ENCODE peak calls at places on chromosomes 12 and 14, in five cellular contexts. One of them, this sample, is unnamed.

GRCh38 chr12:130053641-130054040 is 108.6 kb upstream of the FZD10 start:
- DNase-seq in trophoblast cell: no peak
- DNase-seq in H9: peak; percentile 67
- DNase-seq in mesendoderm: peak; percentile 46
- DNase-seq in neuronal stem cell: peak; percentile 33
- DNase-seq in this sample: no peak

GRCh38 chr12:105279460-105280056 is 43.6 kb upstream of the APPL2 start:
- DNase-seq in trophoblast cell: peak; percentile 74
- DNase-seq in H9: peak; percentile 61
- DNase-seq in mesendoderm: no peak
- DNase-seq in neuronal stem cell: peak; percentile 9
- DNase-seq in this sample: no peak

GRCh38 chr12:30696486-30696885 is 817 bp upstream of the IPO8 start:
- DNase-seq in trophoblast cell: no peak
- DNase-seq in H9: peak; percentile 61
- DNase-seq in mesendoderm: peak; percentile 29
- DNase-seq in neuronal stem cell: no peak
- DNase-seq in this sample: no peak

GRCh38 chr12:131895640-131896079 is 1.2 kb downstream of the ULK1 start:
- DNase-seq in trophoblast cell: no peak
- DNase-seq in H9: peak; percentile 39
- DNase-seq in mesendoderm: no peak
- DNase-seq in neuronal stem cell: no peak
- DNase-seq in this sample: peak; percentile 11

GRCh38 chr12:623865-624372 is 39.3 kb downstream of the NINJ2 start:
- DNase-seq in trophoblast cell: peak; percentile 56
- DNase-seq in H9: no peak
- DNase-seq in mesendoderm: peak; percentile 84
- DNase-seq in neuronal stem cell: no peak
- DNase-seq in this sample: no peak

GRCh38 chr12:105504286-105504685 is 173.8 kb downstream of the C12orf75 start:
- DNase-seq in trophoblast cell: no peak
- DNase-seq in H9: peak; percentile 45
- DNase-seq in mesendoderm: peak; percentile 30
- DNase-seq in neuronal stem cell: no peak
- DNase-seq in this sample: no peak

GRCh38 chr14:74942608-74943007 is 12.8 kb downstream of the PGF start:
- DNase-seq in trophoblast cell: no peak
- DNase-seq in H9: no peak
- DNase-seq in mesendoderm: no peak
- DNase-seq in neuronal stem cell: no peak
- DNase-seq in this sample: no peak

GRCh38 chr14:45658917-45659299 is 405.9 kb upstream of the MIS18BP1 start:
- DNase-seq in trophoblast cell: no peak
- DNase-seq in H9: no peak
- DNase-seq in mesendoderm: no peak
- DNase-seq in neuronal stem cell: no peak
- DNase-seq in this sample: no peak

GRCh38 chr12:107318804-107319535 is 225.6 kb upstream of the CRY1 start:
- DNase-seq in trophoblast cell: peak; percentile 39
- DNase-seq in H9: peak; percentile 58
- DNase-seq in mesendoderm: peak; percentile 75
- DNase-seq in neuronal stem cell: peak; percentile 53
- DNase-seq in this sample: peak; percentile 43

GRCh38 chr14:87170179-87170578 is 822.8 kb downstream of the GALC start:
- DNase-seq in trophoblast cell: no peak
- DNase-seq in H9: peak; percentile 35
- DNase-seq in mesendoderm: peak; percentile 88
- DNase-seq in neuronal stem cell: peak; percentile 45
- DNase-seq in this sample: no peak

GRCh38 chr12:19307451-19307850 is 131.8 kb upstream of the AEBP2 start:
- DNase-seq in trophoblast cell: no peak
- DNase-seq in H9: no peak
- DNase-seq in mesendoderm: no peak
- DNase-seq in neuronal stem cell: no peak
- DNase-seq in this sample: no peak

GRCh38 chr12:105272152-105272551 is 36.2 kb upstream of the APPL2 start:
- DNase-seq in trophoblast cell: no peak
- DNase-seq in H9: no peak
- DNase-seq in mesendoderm: no peak
- DNase-seq in neuronal stem cell: no peak
- DNase-seq in this sample: no peak

GRCh38 chr12:51702582-51702981 is 111.5 kb downstream of the SCN8A start:
- DNase-seq in trophoblast cell: no peak
- DNase-seq in H9: no peak
- DNase-seq in mesendoderm: no peak
- DNase-seq in neuronal stem cell: no peak
- DNase-seq in this sample: no peak

GRCh38 chr12:57521475-57522018 is 1.1 kb upstream of the MBD6 start:
- DNase-seq in trophoblast cell: no peak
- DNase-seq in H9: peak; percentile 82
- DNase-seq in mesendoderm: peak; percentile 85
- DNase-seq in neuronal stem cell: peak; percentile 57
- DNase-seq in this sample: peak; percentile 80

GRCh38 chr14:52351191-52351560 is 37.1 kb downstream of the PTGER2 start:
- DNase-seq in trophoblast cell: no peak
- DNase-seq in H9: no peak
- DNase-seq in mesendoderm: peak; percentile 8
- DNase-seq in neuronal stem cell: no peak
- DNase-seq in this sample: peak; percentile 73

GRCh38 chr14:52350445-52350844 is 36.3 kb downstream of the PTGER2 start:
- DNase-seq in trophoblast cell: no peak
- DNase-seq in H9: no peak
- DNase-seq in mesendoderm: no peak
- DNase-seq in neuronal stem cell: no peak
- DNase-seq in this sample: no peak

GRCh38 chr14:52348279-52348678 is 34.2 kb downstream of the PTGER2 start:
- DNase-seq in trophoblast cell: no peak
- DNase-seq in H9: no peak
- DNase-seq in mesendoderm: no peak
- DNase-seq in neuronal stem cell: no peak
- DNase-seq in this sample: no peak

GRCh38 chr14:52348796-52349195 is 34.7 kb downstream of the PTGER2 start:
- DNase-seq in trophoblast cell: peak; percentile 17
- DNase-seq in H9: no peak
- DNase-seq in mesendoderm: no peak
- DNase-seq in neuronal stem cell: no peak
- DNase-seq in this sample: peak; percentile 85

GRCh38 chr14:52349731-52350130 is 35.6 kb downstream of the PTGER2 start:
- DNase-seq in trophoblast cell: peak; percentile 20
- DNase-seq in H9: no peak
- DNase-seq in mesendoderm: no peak
- DNase-seq in neuronal stem cell: no peak
- DNase-seq in this sample: peak; percentile 67
- H2BK5ac ChIP-seq in trophoblast cell: no peak overlapping the region
- H2BK5ac ChIP-seq in H9: no peak overlapping the region
- H2BK5ac ChIP-seq in mesendoderm: no peak overlapping the region
- H2BK5ac ChIP-seq in neuronal stem cell: no peak overlapping the region
- H2BK5ac ChIP-seq in this sample: peak overlapping the region; percentile 51

GRCh38 chr14:53151523-53151866 is 1.6 kb downstream of the DDHD1 start:
- DNase-seq in trophoblast cell: no peak
- DNase-seq in H9: no peak
- DNase-seq in mesendoderm: no peak
- DNase-seq in neuronal stem cell: no peak
- DNase-seq in this sample: no peak
- H2BK5ac ChIP-seq in trophoblast cell: no peak overlapping the region
- H2BK5ac ChIP-seq in H9: no peak overlapping the region
- H2BK5ac ChIP-seq in mesendoderm: no peak overlapping the region
- H2BK5ac ChIP-seq in neuronal stem cell: no peak overlapping the region
- H2BK5ac ChIP-seq in this sample: no peak overlapping the region

GRCh38 chr12:65961731-65962130 is 137.4 kb downstream of the HMGA2 start:
- DNase-seq in trophoblast cell: no peak
- DNase-seq in H9: no peak
- DNase-seq in mesendoderm: no peak
- DNase-seq in neuronal stem cell: no peak
- DNase-seq in this sample: no peak
- H2BK5ac ChIP-seq in trophoblast cell: peak overlapping the region; percentile 42
- H2BK5ac ChIP-seq in H9: no peak overlapping the region
- H2BK5ac ChIP-seq in mesendoderm: no peak overlapping the region
- H2BK5ac ChIP-seq in neuronal stem cell: no peak overlapping the region
- H2BK5ac ChIP-seq in this sample: no peak overlapping the region

GRCh38 chr12:12839886-12840285 is 26.7 kb downstream of the DDX47 start:
- DNase-seq in trophoblast cell: peak; percentile 20
- DNase-seq in H9: no peak
- DNase-seq in mesendoderm: no peak
- DNase-seq in neuronal stem cell: no peak
- DNase-seq in this sample: peak; percentile 87
- H2BK5ac ChIP-seq in trophoblast cell: no peak overlapping the region
- H2BK5ac ChIP-seq in H9: no peak overlapping the region
- H2BK5ac ChIP-seq in mesendoderm: no peak overlapping the region
- H2BK5ac ChIP-seq in neuronal stem cell: no peak overlapping the region
- H2BK5ac ChIP-seq in this sample: peak overlapping the region; percentile 21

GRCh38 chr14:96260341-96260821 is 4.4 kb downstream of the BDKRB1 start:
- DNase-seq in trophoblast cell: peak; percentile 31
- DNase-seq in H9: no peak
- DNase-seq in mesendoderm: no peak
- DNase-seq in neuronal stem cell: no peak
- DNase-seq in this sample: peak; percentile 86

GRCh38 chr14:96263347-96264199 is 7.6 kb downstream of the BDKRB1 start:
- DNase-seq in trophoblast cell: no peak
- DNase-seq in H9: no peak
- DNase-seq in mesendoderm: no peak
- DNase-seq in neuronal stem cell: no peak
- DNase-seq in this sample: no peak

GRCh38 chr14:96264200-96264553 is 8.2 kb downstream of the BDKRB1 start:
- DNase-seq in trophoblast cell: no peak
- DNase-seq in H9: no peak
- DNase-seq in mesendoderm: no peak
- DNase-seq in neuronal stem cell: no peak
- DNase-seq in this sample: no peak

GRCh38 chr14:96261772-96262485 is 5.9 kb downstream of the BDKRB1 start:
- DNase-seq in trophoblast cell: no peak
- DNase-seq in H9: no peak
- DNase-seq in mesendoderm: no peak
- DNase-seq in neuronal stem cell: no peak
- DNase-seq in this sample: no peak

GRCh38 chr14:96261053-96261452 is 5.0 kb downstream of the BDKRB1 start:
- DNase-seq in trophoblast cell: no peak
- DNase-seq in H9: no peak
- DNase-seq in mesendoderm: no peak
- DNase-seq in neuronal stem cell: no peak
- DNase-seq in this sample: peak; percentile 47
- H2BK5ac ChIP-seq in trophoblast cell: no peak overlapping the region
- H2BK5ac ChIP-seq in H9: no peak overlapping the region
- H2BK5ac ChIP-seq in mesendoderm: no peak overlapping the region
- H2BK5ac ChIP-seq in neuronal stem cell: no peak overlapping the region
- H2BK5ac ChIP-seq in this sample: no peak overlapping the region

GRCh38 chr12:12561305-12562015 is 1.2 kb downstream of the DUSP16 start:
- DNase-seq in trophoblast cell: peak; percentile 56
- DNase-seq in H9: peak; percentile 65
- DNase-seq in mesendoderm: peak; percentile 71
- DNase-seq in neuronal stem cell: peak; percentile 40
- DNase-seq in this sample: peak; percentile 74
- H2BK5ac ChIP-seq in trophoblast cell: peak overlapping the region; percentile 97
- H2BK5ac ChIP-seq in H9: no peak overlapping the region
- H2BK5ac ChIP-seq in mesendoderm: no peak overlapping the region
- H2BK5ac ChIP-seq in neuronal stem cell: peak overlapping the region; percentile 66
- H2BK5ac ChIP-seq in this sample: peak overlapping the region; percentile 86

DNA sequence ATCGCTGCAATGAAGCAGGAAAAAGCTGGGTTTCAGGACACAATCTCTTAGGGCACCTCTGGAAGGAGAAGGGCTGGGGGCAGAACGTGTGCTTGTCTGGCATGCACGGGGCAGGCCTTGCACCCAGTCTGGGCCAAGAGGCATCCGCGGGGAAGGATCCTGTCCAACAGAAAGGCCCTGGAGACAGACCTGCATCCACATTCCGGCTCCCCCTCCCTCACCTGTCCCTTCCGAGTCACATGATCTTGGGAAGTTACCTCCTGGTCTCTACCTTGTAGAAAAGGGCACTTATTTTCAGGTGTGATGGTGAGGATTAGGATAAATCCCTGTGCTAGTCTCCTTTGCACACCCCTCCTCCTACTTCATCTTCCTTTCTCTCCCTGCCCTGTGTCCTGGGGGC is 25.4 kb downstream of the CLMN start:
- DNase-seq in trophoblast cell: no peak
- DNase-seq in H9: no peak
- DNase-seq in mesendoderm: no peak
- DNase-seq in neuronal stem cell: no peak
- DNase-seq in this sample: no peak
- H2BK5ac ChIP-seq in trophoblast cell: no peak overlapping the region
- H2BK5ac ChIP-seq in H9: no peak overlapping the region
- H2BK5ac ChIP-seq in mesendoderm: no peak overlapping the region
- H2BK5ac ChIP-seq in neuronal stem cell: no peak overlapping the region
- H2BK5ac ChIP-seq in this sample: no peak overlapping the region

DNA sequence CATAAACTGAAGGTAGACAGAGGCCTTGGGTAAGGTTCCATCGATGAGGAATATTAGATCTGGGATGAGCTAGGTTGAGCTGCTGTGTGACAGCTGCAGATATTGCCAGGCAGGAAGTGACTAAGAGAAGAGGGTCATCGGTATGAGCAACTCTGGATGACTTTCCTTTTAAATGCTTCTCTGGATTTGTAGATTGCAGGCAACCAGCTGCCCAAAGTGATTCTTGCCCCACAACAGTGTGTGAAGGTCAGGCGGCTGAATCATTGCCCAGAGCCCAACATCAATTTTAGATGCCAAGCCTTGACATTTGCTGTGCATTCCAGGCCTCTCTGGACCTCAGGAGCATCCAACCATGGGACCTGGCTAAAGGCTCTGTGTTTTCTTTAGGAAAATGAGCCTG is 255.9 kb downstream of the DPF3 start:
- DNase-seq in trophoblast cell: no peak
- DNase-seq in H9: no peak
- DNase-seq in mesendoderm: no peak
- DNase-seq in neuronal stem cell: no peak
- DNase-seq in this sample: peak; percentile 92
- H2BK5ac ChIP-seq in trophoblast cell: no peak overlapping the region
- H2BK5ac ChIP-seq in H9: no peak overlapping the region
- H2BK5ac ChIP-seq in mesendoderm: no peak overlapping the region
- H2BK5ac ChIP-seq in neuronal stem cell: no peak overlapping the region
- H2BK5ac ChIP-seq in this sample: no peak overlapping the region

DNA sequence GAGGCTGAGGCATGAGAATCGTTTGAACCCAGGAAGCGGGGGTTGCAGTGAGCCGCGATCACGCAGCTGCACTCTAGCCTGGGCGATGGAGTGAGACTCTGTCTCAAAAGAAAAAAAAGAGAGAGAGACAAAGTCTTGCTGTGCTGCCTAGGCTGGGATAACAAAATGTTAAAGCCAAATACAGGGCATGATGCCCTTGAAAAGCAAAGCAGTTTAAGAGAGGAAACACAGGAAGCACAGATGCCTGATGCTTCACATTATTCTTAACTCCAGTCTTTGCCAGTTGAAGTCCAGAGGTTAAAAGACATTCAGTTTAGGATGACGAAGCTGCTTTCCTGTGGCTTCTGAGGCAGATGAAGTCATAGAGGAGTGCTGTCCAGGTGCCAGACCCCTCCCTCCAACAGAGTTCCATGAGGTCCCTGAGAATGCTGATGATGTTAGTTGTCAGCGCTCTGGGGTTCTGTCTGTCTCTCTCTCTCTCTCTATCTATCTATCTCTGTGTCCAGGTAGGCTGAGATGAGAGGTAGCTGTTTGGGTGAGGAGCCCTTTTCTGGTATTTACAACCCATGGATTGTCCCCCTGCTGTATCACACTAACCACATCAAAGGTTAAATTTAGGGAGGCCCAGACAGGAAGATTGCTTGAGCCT is 4.9 kb upstream of the MRPL52 start:
- DNase-seq in trophoblast cell: no peak
- DNase-seq in H9: no peak
- DNase-seq in mesendoderm: peak; percentile 85
- DNase-seq in neuronal stem cell: no peak
- DNase-seq in this sample: peak; percentile 87
- H2BK5ac ChIP-seq in trophoblast cell: peak overlapping the region; percentile 64
- H2BK5ac ChIP-seq in H9: no peak overlapping the region
- H2BK5ac ChIP-seq in mesendoderm: peak overlapping the region; percentile 6
- H2BK5ac ChIP-seq in neuronal stem cell: no peak overlapping the region
- H2BK5ac ChIP-seq in this sample: no peak overlapping the region